ENCODE peak calls at places on chromosomes 11 and 22, in four cellular contexts. G is activated CD8-positive, alpha-beta memory T cell treated with anti-CD3 and anti-CD28 coated beads, Interleukin-2, amount 50 U/mL, for 4 hours; E is neural crest cell; O is brain microvascular endothelial cell. F is an unnamed sample.

GRCh38 chr11:61832758-61833157 is 4.7 kb downstream of the FADS2 start:
- DNase-seq in E (no peak), O (no peak), G (no peak), F (no peak)

GRCh38 chr11:131217313-131218297 is 152.8 kb upstream of the NTM start:
- DNase-seq in E (no peak), O (no peak), G (no peak), F (no peak)

GRCh38 chr11:45089251-45089650 is 57.2 kb upstream of the PRDM11 start:
- DNase-seq in G (no peak), O (peak; percentile 50), E (no peak), F (no peak)

GRCh38 chr11:72191961-72192381 is at the start of gene FOLR1:
- DNase-seq in O (no peak), E (no peak), G (no peak), F (no peak)

GRCh38 chr22:26577081-26577480 is 12.9 kb downstream of the TPST2 start:
- DNase-seq in O (no peak), G (no peak), E (no peak), F (no peak)

GRCh38 chr11:57116654-57117053 is 65.1 kb upstream of the LRRC55 start:
- DNase-seq in E (peak; percentile 40), G (no peak), O (peak; percentile 67), F (no peak)

GRCh38 chr11:124069429-124070401 is 28.6 kb upstream of the OR10G7 start:
- DNase-seq in G (peak; percentile 28), E (peak; percentile 40), O (peak; percentile 34), F (no peak)

GRCh38 chr11:61054927-61055562 is 47.2 kb upstream of the CD5 start:
- DNase-seq in E (no peak), G (no peak), O (no peak), F (no peak)

GRCh38 chr22:28600546-28601143 is 79.0 kb downstream of the TTC28 start:
- DNase-seq in O (peak; percentile 28), E (no peak), G (no peak), F (no peak)

GRCh38 chr22:32331236-32331917 is 26.3 kb upstream of the RFPL3 start:
- DNase-seq in O (no peak), G (no peak), E (no peak), F (no peak)

GRCh38 chr11:110795124-110795624 is 82.9 kb upstream of the ARHGAP20 start:
- DNase-seq in G (no peak), E (no peak), O (no peak), F (no peak)

GRCh38 chr11:65858354-65859133 is 564 bp upstream of the CFL1 start:
- DNase-seq in G (no peak), E (no peak), O (no peak), F (no peak)

GRCh38 chr22:47248925-47249324 is 486.5 kb downstream of the TBC1D22A start:
- DNase-seq in G (no peak), E (no peak), O (no peak), F (no peak)

GRCh38 chr11:77642228-77642627 is 4.6 kb upstream of the CLNS1A start:
- DNase-seq in G (no peak), E (no peak), O (no peak), F (no peak)

GRCh38 chr11:126731526-126731925 is 269.0 kb downstream of the KIRREL3 start:
- DNase-seq in E (no peak), G (no peak), O (no peak), F (no peak)

GRCh38 chr22:20239951-20240773 is 28.0 kb downstream of the RTN4R start:
- DNase-seq in E (peak; percentile 46), O (no peak), G (no peak), F (no peak)

GRCh38 chr22:41140365-41140957 is 48.1 kb downstream of the EP300 start:
- DNase-seq in O (no peak), E (no peak), G (no peak), F (no peak)

GRCh38 chr11:118618991-118619375 is 11.6 kb downstream of the PHLDB1 start:
- DNase-seq in O (peak; percentile 74), E (no peak), G (no peak), F (no peak)

GRCh38 chr11:5380740-5381342 is 2.8 kb upstream of the OR51M1 start:
- DNase-seq in E (peak; percentile 56), O (peak; percentile 63), G (no peak), F (peak; percentile 0)

F was measured in T follicular helper cell.